ENCODE peak calls at places on chromosomes 1 and 21, in four cellular contexts. One of them, this sample, is unnamed.

GRCh38 chr1:67612690-67613322 is 72.2 kb upstream of the GADD45A start:
- DNase-seq in H1: no peak
- DNase-seq in breast epithelium: no peak
- DNase-seq in GM23338: no peak
- DNase-seq in this sample: no peak

GRCh38 chr1:998905-999796 is 746 bp downstream of the HES4 start:
- DNase-seq in H1: no peak
- DNase-seq in breast epithelium: no peak
- DNase-seq in GM23338: peak; percentile 53
- DNase-seq in this sample: no peak

GRCh38 chr1:196407358-196408041 is 200.7 kb downstream of the KCNT2 start:
- DNase-seq in H1: no peak
- DNase-seq in breast epithelium: no peak
- DNase-seq in GM23338: peak; percentile 32
- DNase-seq in this sample: no peak

GRCh38 chr21:21631961-21632360 is 633.8 kb downstream of the NCAM2 start:
- DNase-seq in H1: no peak
- DNase-seq in breast epithelium: no peak
- DNase-seq in GM23338: no peak
- DNase-seq in this sample: no peak

GRCh38 chr1:207314836-207315235 is 6.6 kb upstream of the CD55 start:
- DNase-seq in H1: no peak
- DNase-seq in breast epithelium: no peak
- DNase-seq in GM23338: no peak
- DNase-seq in this sample: no peak

GRCh38 chr1:55774446-55774845 is 559.3 kb upstream of the USP24 start:
- DNase-seq in H1: no peak
- DNase-seq in breast epithelium: no peak
- DNase-seq in GM23338: no peak
- DNase-seq in this sample: no peak

GRCh38 chr1:211589782-211590721 is 11.1 kb upstream of the SLC30A1 start:
- DNase-seq in H1: no peak
- DNase-seq in breast epithelium: peak; percentile 77
- DNase-seq in GM23338: no peak
- DNase-seq in this sample: peak; percentile 47

GRCh38 chr1:157095551-157095950 is 4.1 kb downstream of the ETV3L start:
- DNase-seq in H1: no peak
- DNase-seq in breast epithelium: no peak
- DNase-seq in GM23338: no peak
- DNase-seq in this sample: no peak

GRCh38 chr1:179177182-179177581 is 52.3 kb downstream of the ABL2 start:
- DNase-seq in H1: no peak
- DNase-seq in breast epithelium: no peak
- DNase-seq in GM23338: peak; percentile 9
- DNase-seq in this sample: no peak

GRCh38 chr1:115466433-115466832 is 128.4 kb upstream of the NGF start:
- DNase-seq in H1: no peak
- DNase-seq in breast epithelium: no peak
- DNase-seq in GM23338: peak; percentile 47
- DNase-seq in this sample: no peak

GRCh38 chr1:167071286-167071685 is 18.9 kb downstream of the GPA33 start:
- DNase-seq in H1: no peak
- DNase-seq in breast epithelium: no peak
- DNase-seq in GM23338: no peak
- DNase-seq in this sample: no peak

GRCh38 chr1:199083680-199084079 is 444.8 kb downstream of the PTPRC start:
- DNase-seq in H1: no peak
- DNase-seq in breast epithelium: no peak
- DNase-seq in GM23338: no peak
- DNase-seq in this sample: no peak

GRCh38 chr1:199082778-199083389 is 444.0 kb downstream of the PTPRC start:
- DNase-seq in H1: no peak
- DNase-seq in breast epithelium: no peak
- DNase-seq in GM23338: no peak
- DNase-seq in this sample: no peak

GRCh38 chr1:199085903-199086302 is 447.1 kb downstream of the PTPRC start:
- DNase-seq in H1: no peak
- DNase-seq in breast epithelium: no peak
- DNase-seq in GM23338: no peak
- DNase-seq in this sample: no peak

GRCh38 chr1:199081739-199082138 is 442.9 kb downstream of the PTPRC start:
- DNase-seq in H1: no peak
- DNase-seq in breast epithelium: no peak
- DNase-seq in GM23338: no peak
- DNase-seq in this sample: no peak

GRCh38 chr1:199084293-199084692 is 445.5 kb downstream of the PTPRC start:
- DNase-seq in H1: no peak
- DNase-seq in breast epithelium: no peak
- DNase-seq in GM23338: peak; percentile 5
- DNase-seq in this sample: no peak
- TF ChIP-seq POLR2AphosphoS5 in H1: no peak
- TF ChIP-seq POLR2AphosphoS5 in breast epithelium: no peak
- TF ChIP-seq POLR2AphosphoS5 in GM23338: no peak
- TF ChIP-seq POLR2AphosphoS5 in this sample: no peak

GRCh38 chr1:150807674-150808073 is 386 bp downstream of the CTSK start:
- DNase-seq in H1: no peak
- DNase-seq in breast epithelium: no peak
- DNase-seq in GM23338: no peak
- DNase-seq in this sample: no peak
- H3K4me3 ChIP-seq in H1: no peak overlapping the region
- H3K4me3 ChIP-seq in breast epithelium: peak overlapping the region; percentile 41
- H3K4me3 ChIP-seq in GM23338: no peak overlapping the region
- H3K4me3 ChIP-seq in this sample: peak overlapping the region; percentile 29

GRCh38 chr1:32696041-32696440 is 6.5 kb downstream of the SYNC start:
- DNase-seq in H1: no peak
- DNase-seq in breast epithelium: no peak
- DNase-seq in GM23338: no peak
- DNase-seq in this sample: no peak

GRCh38 chr1:32693455-32694174 is 9.0 kb downstream of the SYNC start:
- DNase-seq in H1: no peak
- DNase-seq in breast epithelium: no peak
- DNase-seq in GM23338: no peak
- DNase-seq in this sample: no peak

GRCh38 chr1:32695098-32695904 is 7.3 kb downstream of the SYNC start:
- DNase-seq in H1: no peak
- DNase-seq in breast epithelium: peak; percentile 69
- DNase-seq in GM23338: no peak
- DNase-seq in this sample: peak; percentile 90
- TF ChIP-seq POLR2AphosphoS5 in H1: no peak
- TF ChIP-seq POLR2AphosphoS5 in breast epithelium: no peak
- TF ChIP-seq POLR2AphosphoS5 in GM23338: no peak
- TF ChIP-seq POLR2AphosphoS5 in this sample: no peak

GRCh38 chr1:231159202-231159962 is 2.5 kb upstream of the TRIM67 start:
- DNase-seq in H1: no peak
- DNase-seq in breast epithelium: no peak
- DNase-seq in GM23338: no peak
- DNase-seq in this sample: no peak

GRCh38 chr1:231162300-231162969 is 577 bp downstream of the TRIM67 start:
- DNase-seq in H1: peak; percentile 34
- DNase-seq in breast epithelium: no peak
- DNase-seq in GM23338: peak; percentile 71
- DNase-seq in this sample: peak; percentile 34

GRCh38 chr1:231159963-231160761 is 1.7 kb upstream of the TRIM67 start:
- DNase-seq in H1: no peak
- DNase-seq in breast epithelium: no peak
- DNase-seq in GM23338: no peak
- DNase-seq in this sample: no peak

GRCh38 chr1:231161711-231162299 is at the start of gene TRIM67:
- DNase-seq in H1: no peak
- DNase-seq in breast epithelium: no peak
- DNase-seq in GM23338: peak; percentile 66
- DNase-seq in this sample: no peak

GRCh38 chr1:231160851-231161710 is 777 bp upstream of the TRIM67 start:
- DNase-seq in H1: no peak
- DNase-seq in breast epithelium: no peak
- DNase-seq in GM23338: peak; percentile 32
- DNase-seq in this sample: no peak
- H3K4me3 ChIP-seq in H1: peak overlapping the region; percentile 29
- H3K4me3 ChIP-seq in breast epithelium: peak overlapping the region; percentile 5
- H3K4me3 ChIP-seq in GM23338: peak overlapping the region; percentile 69
- H3K4me3 ChIP-seq in this sample: peak overlapping the region; percentile 51

GRCh38 chr1:209651148-209651547 is 1.1 kb downstream of the LAMB3 start:
- DNase-seq in H1: no peak
- DNase-seq in breast epithelium: peak; percentile 85
- DNase-seq in GM23338: no peak
- DNase-seq in this sample: peak; percentile 78

GRCh38 chr1:209653915-209654351 is 1.7 kb upstream of the LAMB3 start:
- DNase-seq in H1: no peak
- DNase-seq in breast epithelium: no peak
- DNase-seq in GM23338: no peak
- DNase-seq in this sample: peak; percentile 52

GRCh38 chr1:209652121-209652742 is at the start of gene LAMB3:
- DNase-seq in H1: no peak
- DNase-seq in breast epithelium: peak; percentile 82
- DNase-seq in GM23338: no peak
- DNase-seq in this sample: peak; percentile 79

GRCh38 chr1:209655412-209655811 is 3.2 kb upstream of the LAMB3 start:
- DNase-seq in H1: no peak
- DNase-seq in breast epithelium: no peak
- DNase-seq in GM23338: no peak
- DNase-seq in this sample: no peak

GRCh38 chr1:209652873-209653401 is 712 bp upstream of the LAMB3 start:
- DNase-seq in H1: no peak
- DNase-seq in breast epithelium: peak; percentile 99
- DNase-seq in GM23338: peak; percentile 66
- DNase-seq in this sample: peak; percentile 99
- TF ChIP-seq POLR2AphosphoS5 in H1: no peak
- TF ChIP-seq POLR2AphosphoS5 in breast epithelium: peak; percentile 64
- TF ChIP-seq POLR2AphosphoS5 in GM23338: no peak
- TF ChIP-seq POLR2AphosphoS5 in this sample: no peak

GRCh38 chr1:198678901-198679329 is 40.1 kb downstream of the PTPRC start:
- DNase-seq in H1: no peak
- DNase-seq in breast epithelium: no peak
- DNase-seq in GM23338: peak; percentile 10
- DNase-seq in this sample: no peak
- H3K4me3 ChIP-seq in H1: no peak overlapping the region
- H3K4me3 ChIP-seq in breast epithelium: no peak overlapping the region
- H3K4me3 ChIP-seq in GM23338: no peak overlapping the region
- H3K4me3 ChIP-seq in this sample: no peak overlapping the region

DNA sequence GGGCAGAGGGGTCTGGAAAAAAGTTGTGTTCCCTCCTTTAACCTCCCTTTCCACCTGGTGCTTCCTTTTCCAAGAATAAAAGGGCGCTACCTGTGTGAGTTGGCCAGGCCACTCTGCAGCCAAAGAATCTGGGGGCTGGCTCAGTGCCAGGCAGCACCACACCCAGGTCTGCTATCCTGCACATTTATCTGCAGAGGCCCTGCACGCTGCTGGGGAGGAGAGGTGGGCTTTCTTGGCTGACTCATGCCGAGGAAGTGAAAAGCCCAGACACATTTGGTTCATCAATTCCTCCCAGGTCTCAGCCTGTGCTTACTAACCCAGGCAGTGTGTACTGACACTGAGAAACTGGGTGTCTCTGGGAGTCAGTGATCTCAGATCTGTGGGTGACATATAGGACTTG is 79.8 kb upstream of the F3 start:
- DNase-seq in H1: no peak
- DNase-seq in breast epithelium: peak; percentile 75
- DNase-seq in GM23338: no peak
- DNase-seq in this sample: peak; percentile 76
- TF ChIP-seq POLR2AphosphoS5 in H1: no peak
- TF ChIP-seq POLR2AphosphoS5 in breast epithelium: no peak
- TF ChIP-seq POLR2AphosphoS5 in GM23338: no peak
- TF ChIP-seq POLR2AphosphoS5 in this sample: no peak

GRCh38 chr1:43205671-43206070 is 33.5 kb downstream of the CFAP57 start:
- DNase-seq in H1: no peak
- DNase-seq in breast epithelium: no peak
- DNase-seq in GM23338: no peak
- DNase-seq in this sample: no peak

GRCh38 chr1:43203859-43204258 is 31.7 kb downstream of the CFAP57 start:
- DNase-seq in H1: no peak
- DNase-seq in breast epithelium: no peak
- DNase-seq in GM23338: no peak
- DNase-seq in this sample: no peak

GRCh38 chr1:43207229-43207853 is 35.2 kb downstream of the CFAP57 start:
- DNase-seq in H1: no peak
- DNase-seq in breast epithelium: no peak
- DNase-seq in GM23338: no peak
- DNase-seq in this sample: no peak

GRCh38 chr1:43204394-43204793 is 32.3 kb downstream of the CFAP57 start:
- DNase-seq in H1: no peak
- DNase-seq in breast epithelium: no peak
- DNase-seq in GM23338: no peak
- DNase-seq in this sample: no peak

GRCh38 chr1:43206721-43207228 is 34.6 kb downstream of the CFAP57 start:
- DNase-seq in H1: peak; percentile 89
- DNase-seq in breast epithelium: peak; percentile 35
- DNase-seq in GM23338: peak; percentile 95
- DNase-seq in this sample: no peak
- H3K4me3 ChIP-seq in H1: no peak overlapping the region
- H3K4me3 ChIP-seq in breast epithelium: no peak overlapping the region
- H3K4me3 ChIP-seq in GM23338: peak overlapping the region; percentile 11
- H3K4me3 ChIP-seq in this sample: no peak overlapping the region